ENCODE peak calls at places on chromosomes 5 and 9, in seven cellular contexts. One of them, this sample, is unnamed.

GRCh38 chr5:179370490-179371122 is 25.3 kb upstream of the ADAMTS2 start:
- DNase-seq in left lung: no peak
- DNase-seq in adrenal gland: no peak
- DNase-seq in cardiac muscle cell: no peak
- DNase-seq in IMR-90: no peak
- DNase-seq in AG04450: no peak
- DNase-seq in neural progenitor cell: no peak
- DNase-seq in this sample: peak; percentile 40

GRCh38 chr9:133568186-133568585 is 33.7 kb downstream of the ADAMTSL2 start:
- DNase-seq in left lung: no peak
- DNase-seq in adrenal gland: no peak
- DNase-seq in cardiac muscle cell: no peak
- DNase-seq in IMR-90: no peak
- DNase-seq in AG04450: no peak
- DNase-seq in neural progenitor cell: no peak
- DNase-seq in this sample: no peak

GRCh38 chr5:181028032-181028819 is 11.8 kb upstream of the BTNL9 start:
- DNase-seq in left lung: peak; percentile 45
- DNase-seq in adrenal gland: no peak
- DNase-seq in cardiac muscle cell: no peak
- DNase-seq in IMR-90: no peak
- DNase-seq in AG04450: no peak
- DNase-seq in neural progenitor cell: peak; percentile 38
- DNase-seq in this sample: no peak

GRCh38 chr5:133109655-133110483 is 58.1 kb downstream of the HSPA4 start:
- DNase-seq in left lung: no peak
- DNase-seq in adrenal gland: peak; percentile 41
- DNase-seq in cardiac muscle cell: no peak
- DNase-seq in IMR-90: no peak
- DNase-seq in AG04450: no peak
- DNase-seq in neural progenitor cell: no peak
- DNase-seq in this sample: no peak

GRCh38 chr9:113885183-113886002 is 9.3 kb downstream of the ZNF618 start:
- DNase-seq in left lung: no peak
- DNase-seq in adrenal gland: no peak
- DNase-seq in cardiac muscle cell: no peak
- DNase-seq in IMR-90: no peak
- DNase-seq in AG04450: no peak
- DNase-seq in neural progenitor cell: no peak
- DNase-seq in this sample: no peak

GRCh38 chr5:99449786-99450185 is 521.0 kb upstream of the CHD1 start:
- DNase-seq in left lung: no peak
- DNase-seq in adrenal gland: no peak
- DNase-seq in cardiac muscle cell: no peak
- DNase-seq in IMR-90: no peak
- DNase-seq in AG04450: no peak
- DNase-seq in neural progenitor cell: no peak
- DNase-seq in this sample: no peak

GRCh38 chr5:157352756-157353340 is 86.9 kb downstream of the CYFIP2 start:
- DNase-seq in left lung: no peak
- DNase-seq in adrenal gland: no peak
- DNase-seq in cardiac muscle cell: no peak
- DNase-seq in IMR-90: no peak
- DNase-seq in AG04450: no peak
- DNase-seq in neural progenitor cell: no peak
- DNase-seq in this sample: no peak

GRCh38 chr9:112624711-112625707 is 92.9 kb downstream of the INIP start:
- DNase-seq in left lung: no peak
- DNase-seq in adrenal gland: no peak
- DNase-seq in cardiac muscle cell: no peak
- DNase-seq in IMR-90: peak; percentile 12
- DNase-seq in AG04450: no peak
- DNase-seq in neural progenitor cell: no peak
- DNase-seq in this sample: no peak

GRCh38 chr9:116156621-116157314 is 3.2 kb downstream of the PAPPA start:
- DNase-seq in left lung: peak; percentile 55
- DNase-seq in adrenal gland: peak; percentile 18
- DNase-seq in cardiac muscle cell: peak; percentile 88
- DNase-seq in IMR-90: peak; percentile 78
- DNase-seq in AG04450: no peak
- DNase-seq in neural progenitor cell: peak; percentile 67
- DNase-seq in this sample: no peak

GRCh38 chr9:94655739-94656138 is 16.4 kb upstream of the FBP1 start:
- DNase-seq in left lung: no peak
- DNase-seq in adrenal gland: no peak
- DNase-seq in cardiac muscle cell: no peak
- DNase-seq in IMR-90: no peak
- DNase-seq in AG04450: no peak
- DNase-seq in neural progenitor cell: no peak
- DNase-seq in this sample: no peak

GRCh38 chr9:962023-962422 is 14.4 kb upstream of the DMRT3 start:
- DNase-seq in left lung: no peak
- DNase-seq in adrenal gland: no peak
- DNase-seq in cardiac muscle cell: no peak
- DNase-seq in IMR-90: peak; percentile 36
- DNase-seq in AG04450: no peak
- DNase-seq in neural progenitor cell: no peak
- DNase-seq in this sample: no peak

GRCh38 chr9:959105-959504 is 17.4 kb upstream of the DMRT3 start:
- DNase-seq in left lung: no peak
- DNase-seq in adrenal gland: no peak
- DNase-seq in cardiac muscle cell: no peak
- DNase-seq in IMR-90: no peak
- DNase-seq in AG04450: no peak
- DNase-seq in neural progenitor cell: no peak
- DNase-seq in this sample: no peak

GRCh38 chr9:965497-965896 is 11.0 kb upstream of the DMRT3 start:
- DNase-seq in left lung: no peak
- DNase-seq in adrenal gland: no peak
- DNase-seq in cardiac muscle cell: no peak
- DNase-seq in IMR-90: no peak
- DNase-seq in AG04450: no peak
- DNase-seq in neural progenitor cell: no peak
- DNase-seq in this sample: no peak

GRCh38 chr9:959914-960313 is 16.5 kb upstream of the DMRT3 start:
- DNase-seq in left lung: no peak
- DNase-seq in adrenal gland: no peak
- DNase-seq in cardiac muscle cell: no peak
- DNase-seq in IMR-90: no peak
- DNase-seq in AG04450: no peak
- DNase-seq in neural progenitor cell: no peak
- DNase-seq in this sample: no peak
- H3K27ac ChIP-seq in left lung: no peak overlapping the region
- H3K27ac ChIP-seq in adrenal gland: no peak overlapping the region
- H3K27ac ChIP-seq in cardiac muscle cell: no peak overlapping the region
- H3K27ac ChIP-seq in IMR-90: no peak overlapping the region
- H3K27ac ChIP-seq in AG04450: no peak overlapping the region
- H3K27ac ChIP-seq in neural progenitor cell: no peak overlapping the region
- H3K27ac ChIP-seq in this sample: no peak overlapping the region

GRCh38 chr9:98708103-98708932 is 417 bp downstream of the GABBR2 start:
- DNase-seq in left lung: no peak
- DNase-seq in adrenal gland: no peak
- DNase-seq in cardiac muscle cell: no peak
- DNase-seq in IMR-90: no peak
- DNase-seq in AG04450: no peak
- DNase-seq in neural progenitor cell: no peak
- DNase-seq in this sample: no peak

GRCh38 chr9:98709968-98710965 is 1.5 kb upstream of the GABBR2 start:
- DNase-seq in left lung: no peak
- DNase-seq in adrenal gland: no peak
- DNase-seq in cardiac muscle cell: peak; percentile 77
- DNase-seq in IMR-90: peak; percentile 73
- DNase-seq in AG04450: peak; percentile 29
- DNase-seq in neural progenitor cell: peak; percentile 74
- DNase-seq in this sample: no peak

GRCh38 chr9:98706651-98707103 is 2.1 kb downstream of the GABBR2 start:
- DNase-seq in left lung: no peak
- DNase-seq in adrenal gland: no peak
- DNase-seq in cardiac muscle cell: no peak
- DNase-seq in IMR-90: peak; percentile 52
- DNase-seq in AG04450: no peak
- DNase-seq in neural progenitor cell: no peak
- DNase-seq in this sample: no peak

GRCh38 chr9:98707158-98708102 is 1.3 kb downstream of the GABBR2 start:
- DNase-seq in left lung: no peak
- DNase-seq in adrenal gland: peak; percentile 33
- DNase-seq in cardiac muscle cell: peak; percentile 86
- DNase-seq in IMR-90: peak; percentile 85
- DNase-seq in AG04450: peak; percentile 46
- DNase-seq in neural progenitor cell: peak; percentile 94
- DNase-seq in this sample: peak; percentile 69

GRCh38 chr9:98708933-98709911 is at the start of gene GABBR2:
- DNase-seq in left lung: no peak
- DNase-seq in adrenal gland: no peak
- DNase-seq in cardiac muscle cell: peak; percentile 59
- DNase-seq in IMR-90: peak; percentile 4
- DNase-seq in AG04450: no peak
- DNase-seq in neural progenitor cell: peak; percentile 74
- DNase-seq in this sample: no peak
- H3K27me3 ChIP-seq in left lung: peaks cover 94% of the 10 kb centered on the region
- H3K27me3 ChIP-seq in adrenal gland: peaks cover 27% of the 10 kb centered on the region
- H3K27me3 ChIP-seq in cardiac muscle cell: peaks cover 97% of the 10 kb centered on the region
- H3K27me3 ChIP-seq in IMR-90: peaks cover 14% of the 10 kb centered on the region
- H3K27me3 ChIP-seq in AG04450: peaks cover 50% of the 10 kb centered on the region
- H3K27me3 ChIP-seq in neural progenitor cell: peaks cover 93% of the 10 kb centered on the region
- H3K27me3 ChIP-seq in this sample: peaks cover 37% of the 10 kb centered on the region

GRCh38 chr5:124176692-124177091 is 569.7 kb downstream of the ZNF608 start:
- DNase-seq in left lung: no peak
- DNase-seq in adrenal gland: peak; percentile 22
- DNase-seq in cardiac muscle cell: no peak
- DNase-seq in IMR-90: no peak
- DNase-seq in AG04450: no peak
- DNase-seq in neural progenitor cell: no peak
- DNase-seq in this sample: no peak

GRCh38 chr5:124178050-124178449 is 568.4 kb downstream of the ZNF608 start:
- DNase-seq in left lung: no peak
- DNase-seq in adrenal gland: no peak
- DNase-seq in cardiac muscle cell: no peak
- DNase-seq in IMR-90: no peak
- DNase-seq in AG04450: no peak
- DNase-seq in neural progenitor cell: no peak
- DNase-seq in this sample: no peak

GRCh38 chr5:124173386-124173785 is 573.1 kb downstream of the ZNF608 start:
- DNase-seq in left lung: no peak
- DNase-seq in adrenal gland: no peak
- DNase-seq in cardiac muscle cell: no peak
- DNase-seq in IMR-90: no peak
- DNase-seq in AG04450: no peak
- DNase-seq in neural progenitor cell: no peak
- DNase-seq in this sample: no peak

DNA sequence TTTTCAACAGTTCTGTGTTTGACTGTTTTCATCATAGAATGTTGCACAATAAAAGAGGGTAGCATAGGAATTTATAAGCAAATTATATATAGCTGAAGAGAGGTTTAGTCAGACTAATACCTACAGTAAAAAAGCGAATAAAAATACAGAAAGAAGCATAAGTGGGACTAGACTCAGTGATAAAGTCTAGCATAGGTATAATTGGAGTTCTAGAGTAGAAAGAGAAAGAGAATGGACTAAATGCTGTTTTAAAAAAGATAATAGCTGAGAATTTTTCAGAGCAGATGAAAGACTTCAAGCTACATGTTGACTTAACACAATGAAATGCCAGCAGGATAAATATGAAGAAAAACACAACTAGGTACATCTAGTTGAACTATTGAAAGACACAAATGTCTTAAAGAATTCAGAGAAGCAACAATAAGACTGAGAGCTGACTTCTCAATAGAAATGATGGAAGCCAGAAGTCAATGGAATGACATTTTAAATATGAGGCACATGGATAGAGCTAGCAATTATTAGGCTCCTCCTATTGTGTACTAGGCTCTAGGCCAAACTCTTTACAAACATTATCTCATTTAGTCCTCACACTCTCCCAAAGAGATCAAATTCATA is 573.9 kb downstream of the ZNF608 start:
- DNase-seq in left lung: no peak
- DNase-seq in adrenal gland: no peak
- DNase-seq in cardiac muscle cell: no peak
- DNase-seq in IMR-90: no peak
- DNase-seq in AG04450: no peak
- DNase-seq in neural progenitor cell: no peak
- DNase-seq in this sample: no peak
- H3K4me3 ChIP-seq in left lung: no peak overlapping the region
- H3K4me3 ChIP-seq in adrenal gland: no peak overlapping the region
- H3K4me3 ChIP-seq in cardiac muscle cell: no peak overlapping the region
- H3K4me3 ChIP-seq in IMR-90: no peak overlapping the region
- H3K4me3 ChIP-seq in AG04450: no peak overlapping the region
- H3K4me3 ChIP-seq in neural progenitor cell: no peak overlapping the region
- H3K4me3 ChIP-seq in this sample: no peak overlapping the region

GRCh38 chr5:96636601-96637000 is 25.6 kb upstream of the CAST start:
- DNase-seq in left lung: no peak
- DNase-seq in adrenal gland: no peak
- DNase-seq in cardiac muscle cell: no peak
- DNase-seq in IMR-90: no peak
- DNase-seq in AG04450: no peak
- DNase-seq in neural progenitor cell: no peak
- DNase-seq in this sample: no peak

GRCh38 chr5:96638566-96638965 is 23.6 kb upstream of the CAST start:
- DNase-seq in left lung: no peak
- DNase-seq in adrenal gland: no peak
- DNase-seq in cardiac muscle cell: no peak
- DNase-seq in IMR-90: no peak
- DNase-seq in AG04450: no peak
- DNase-seq in neural progenitor cell: no peak
- DNase-seq in this sample: no peak

GRCh38 chr5:96637191-96637590 is 25.0 kb upstream of the CAST start:
- DNase-seq in left lung: no peak
- DNase-seq in adrenal gland: no peak
- DNase-seq in cardiac muscle cell: no peak
- DNase-seq in IMR-90: no peak
- DNase-seq in AG04450: no peak
- DNase-seq in neural progenitor cell: no peak
- DNase-seq in this sample: no peak

GRCh38 chr5:96629774-96630173 is 32.4 kb upstream of the CAST start:
- DNase-seq in left lung: no peak
- DNase-seq in adrenal gland: no peak
- DNase-seq in cardiac muscle cell: peak; percentile 52
- DNase-seq in IMR-90: peak; percentile 89
- DNase-seq in AG04450: no peak
- DNase-seq in neural progenitor cell: peak; percentile 44
- DNase-seq in this sample: no peak

GRCh38 chr5:96633820-96634219 is 28.4 kb upstream of the CAST start:
- DNase-seq in left lung: no peak
- DNase-seq in adrenal gland: no peak
- DNase-seq in cardiac muscle cell: no peak
- DNase-seq in IMR-90: peak; percentile 71
- DNase-seq in AG04450: no peak
- DNase-seq in neural progenitor cell: no peak
- DNase-seq in this sample: no peak
- H3K27ac ChIP-seq in left lung: no peak overlapping the region
- H3K27ac ChIP-seq in adrenal gland: no peak overlapping the region
- H3K27ac ChIP-seq in cardiac muscle cell: no peak overlapping the region
- H3K27ac ChIP-seq in IMR-90: peak overlapping the region; percentile 58
- H3K27ac ChIP-seq in AG04450: no peak overlapping the region
- H3K27ac ChIP-seq in neural progenitor cell: no peak overlapping the region
- H3K27ac ChIP-seq in this sample: no peak overlapping the region

This sample was measured in dorsolateral prefrontal cortex.